ENCODE peak calls at places on chromosome X, in five cellular contexts. M is DMS153, Y is left lung, F is endothelial cell, O is H54. L is an unnamed sample.

GRCh38 chrX:55908685-55909212 is 191.2 kb downstream of the RRAGB start:
- DNase-seq in O (no peak), Y (no peak), F (peak), M (no peak), L (no peak)

GRCh38 chrX:139890991-139891700 is 41.7 kb downstream of the ATP11C start:
- DNase-seq in O (peak), M (no peak), Y (no peak), F (no peak), L (no peak)

GRCh38 chrX:7133036-7133412 is 14.5 kb upstream of the STS start:
- DNase-seq in O (no peak), Y (no peak), F (no peak), M (no peak), L (no peak)

GRCh38 chrX:126456136-126456535 is 96.5 kb downstream of the DCAF12L1 start:
- DNase-seq in M (no peak), F (no peak), Y (no peak), O (no peak), L (no peak)

GRCh38 chrX:72282302-72282701 is 5.3 kb upstream of the RPS4X start:
- DNase-seq in M (no peak), O (no peak), Y (no peak), F (no peak), L (no peak)

GRCh38 chrX:50736651-50737050 is 77.3 kb downstream of the SHROOM4 start:
- DNase-seq in F (no peak), M (no peak), Y (no peak), O (no peak), L (no peak)

GRCh38 chrX:104343408-104344129 is 88.8 kb upstream of the ESX1 start:
- DNase-seq in O (peak), F (peak), M (no peak), Y (no peak), L (peak)

GRCh38 chrX:44344687-44345086 is 1.2 kb upstream of the EFHC2 start:
- DNase-seq in M (no peak), Y (no peak), F (no peak), O (no peak), L (no peak)

GRCh38 chrX:110691446-110691845 is 104.2 kb downstream of the CHRDL1 start:
- DNase-seq in O (no peak), F (no peak), Y (no peak), M (no peak), L (no peak)

GRCh38 chrX:103254921-103255455 is at the start of gene TCEAL8:
- DNase-seq in M (peak), O (peak), Y (peak), F (peak), L (peak)

GRCh38 chrX:9316096-9316495 is 148.8 kb upstream of the TBL1X start:
- DNase-seq in F (no peak), Y (no peak), M (no peak), O (no peak), L (no peak)

GRCh38 chrX:46574337-46574940 is 874 bp downstream of the CHST7 start:
- DNase-seq in F (peak), M (no peak), O (no peak), Y (peak), L (no peak)

GRCh38 chrX:38500886-38501285 is 60.5 kb upstream of the TSPAN7 start:
- DNase-seq in Y (no peak), F (no peak), M (no peak), O (no peak), L (no peak)

GRCh38 chrX:47198687-47199080 is 5.1 kb downstream of the UBA1 start:
- DNase-seq in Y (no peak), F (no peak), M (no peak), O (no peak), L (no peak)

GRCh38 chrX:107272431-107272921 is 66.1 kb downstream of the DNAAF6 start:
- DNase-seq in Y (no peak), M (no peak), F (peak), O (no peak), L (no peak)

GRCh38 chrX:152897216-152898144 is at the start of gene ZNF185:
- DNase-seq in F (peak), O (peak), M (no peak), Y (peak), L (no peak)

GRCh38 chrX:71143508-71143907 is 1.1 kb upstream of the NLGN3 start:
- DNase-seq in M (no peak), F (no peak), O (no peak), Y (no peak), L (no peak)

GRCh38 chrX:26590849-26591248 is 374.9 kb downstream of the MAGEB5 start:
- DNase-seq in F (no peak), O (no peak), Y (no peak), M (no peak), L (no peak)

GRCh38 chrX:95076449-95076848 is 1402.4 kb downstream of the FAM133A start:
- DNase-seq in O (no peak), M (peak), F (peak), Y (no peak), L (no peak)

GRCh38 chrX:71871367-71871766 is 39.3 kb upstream of the NHSL2 start:
- DNase-seq in F (no peak), Y (no peak), M (no peak), O (no peak), L (no peak)

GRCh38 chrX:50098241-50098640 is 102.6 kb downstream of the AKAP4 start:
- DNase-seq in O (no peak), M (no peak), F (no peak), Y (no peak), L (no peak)

GRCh38 chrX:9466115-9466495 is 1.2 kb downstream of the TBL1X start:
- DNase-seq in Y (peak), F (peak), M (no peak), O (no peak), L (no peak)

GRCh38 chrX:154525606-154526490 is 9.8 kb upstream of the FAM3A start:
- DNase-seq in O (no peak), M (no peak), Y (no peak), F (no peak), L (no peak)

GRCh38 chrX:135463937-135464336 is 42.2 kb downstream of the SMIM10L2A start:
- DNase-seq in O (no peak), F (no peak), Y (no peak), M (no peak), L (no peak)

GRCh38 chrX:103584606-103585005 is 709 bp upstream of the TCEAL4 start:
- DNase-seq in Y (no peak), F (no peak), M (no peak), O (no peak), L (no peak)

GRCh38 chrX:2793752-2794151 is 35.0 kb upstream of the GYG2 start:
- DNase-seq in Y (no peak), O (no peak), M (no peak), F (no peak), L (no peak)

GRCh38 chrX:48493890-48494364 is 14.9 kb upstream of the PORCN start:
- DNase-seq in F (peak), Y (no peak), O (no peak), M (no peak), L (no peak)

GRCh38 chrX:76148011-76148665 is 24.7 kb upstream of the PBDC1 start:
- DNase-seq in Y (no peak), O (no peak), M (no peak), F (no peak), L (no peak)

GRCh38 chrX:97860206-97860605 is 976.5 kb downstream of the RPA4 start:
- DNase-seq in M (no peak), Y (no peak), F (no peak), O (peak), L (no peak)

GRCh38 chrX:39063037-39063436 is 261.8 kb downstream of the MID1IP1 start:
- DNase-seq in M (peak), O (no peak), Y (no peak), F (no peak), L (peak)

GRCh38 chrX:124931241-124931640 is 388.4 kb upstream of the TEX13C start:
- DNase-seq in Y (no peak), O (no peak), M (peak), F (no peak), L (no peak)

GRCh38 chrX:46739736-46740135 is 19.2 kb downstream of the SLC9A7 start:
- DNase-seq in M (no peak), O (no peak), F (no peak), Y (no peak), L (no peak)

GRCh38 chrX:53511302-53511701 is 77.1 kb upstream of the HSD17B10 start:
- DNase-seq in O (no peak), Y (no peak), M (no peak), F (no peak), L (no peak)

GRCh38 chrX:18702362-18703195 is 4.9 kb upstream of the PPEF1 start:
- DNase-seq in F (no peak), O (no peak), M (no peak), Y (no peak), L (no peak)

GRCh38 chrX:25006586-25007058 is 9.1 kb downstream of the ARX start:
- DNase-seq in M (no peak), O (no peak), F (no peak), Y (no peak), L (no peak)

GRCh38 chrX:87583679-87584078 is 66.1 kb downstream of the KLHL4 start:
- DNase-seq in Y (no peak), O (no peak), F (peak), M (no peak), L (no peak)

GRCh38 chrX:132775230-132775823 is 183.1 kb downstream of the HS6ST2 start:
- DNase-seq in M (no peak), O (no peak), Y (no peak), F (no peak), L (no peak)

GRCh38 chrX:13845721-13846378 is 29.0 kb upstream of the GPM6B start:
- DNase-seq in M (no peak), F (no peak), Y (no peak), O (no peak), L (no peak)